ENCODE peak calls at places on chromosomes 12 and 14, in ten cellular contexts. One of them, this sample, is unnamed.

GRCh38 chr12:45615268-45615667 is 114.2 kb upstream of the ARID2 start:
- DNase-seq in OCI-LY7: no peak
- DNase-seq in esophagus squamous epithelium: no peak
- DNase-seq in lower leg skin: no peak
- DNase-seq in tibial artery: no peak
- DNase-seq in astrocyte: peak; percentile 71
- DNase-seq in mucosa of descending colon: no peak
- DNase-seq in WERI-Rb-1: no peak
- DNase-seq in cardiac fibroblast: peak; percentile 69
- DNase-seq in omental fat pad: no peak
- DNase-seq in this sample: no peak

GRCh38 chr12:56932867-56933266 is 1.3 kb downstream of the SDR9C7 start:
- DNase-seq in lower leg skin: peak; percentile 65
- DNase-seq in WERI-Rb-1: no peak
- DNase-seq in mucosa of descending colon: peak; percentile 14
- DNase-seq in tibial artery: no peak
- DNase-seq in omental fat pad: no peak
- DNase-seq in astrocyte: no peak
- DNase-seq in OCI-LY7: no peak
- DNase-seq in esophagus squamous epithelium: no peak
- DNase-seq in cardiac fibroblast: no peak
- DNase-seq in this sample: no peak

GRCh38 chr12:55548756-55549155 is 646 bp upstream of the OR6C4 start:
- DNase-seq in cardiac fibroblast: no peak
- DNase-seq in esophagus squamous epithelium: no peak
- DNase-seq in OCI-LY7: no peak
- DNase-seq in astrocyte: no peak
- DNase-seq in WERI-Rb-1: no peak
- DNase-seq in mucosa of descending colon: no peak
- DNase-seq in tibial artery: no peak
- DNase-seq in lower leg skin: no peak
- DNase-seq in omental fat pad: no peak
- DNase-seq in this sample: no peak

GRCh38 chr12:42446761-42447160 is 120.8 kb downstream of the PPHLN1 start:
- DNase-seq in tibial artery: no peak
- DNase-seq in OCI-LY7: no peak
- DNase-seq in cardiac fibroblast: no peak
- DNase-seq in astrocyte: peak; percentile 52
- DNase-seq in omental fat pad: no peak
- DNase-seq in lower leg skin: no peak
- DNase-seq in esophagus squamous epithelium: no peak
- DNase-seq in WERI-Rb-1: no peak
- DNase-seq in mucosa of descending colon: no peak
- DNase-seq in this sample: no peak

GRCh38 chr14:65238456-65238855 is 136.1 kb upstream of the MAX start:
- DNase-seq in WERI-Rb-1: no peak
- DNase-seq in mucosa of descending colon: no peak
- DNase-seq in cardiac fibroblast: peak; percentile 94
- DNase-seq in esophagus squamous epithelium: no peak
- DNase-seq in astrocyte: peak; percentile 91
- DNase-seq in omental fat pad: no peak
- DNase-seq in tibial artery: peak; percentile 13
- DNase-seq in lower leg skin: no peak
- DNase-seq in OCI-LY7: no peak
- DNase-seq in this sample: no peak

GRCh38 chr14:78023112-78023511 is 147.1 kb upstream of the NRXN3 start:
- DNase-seq in tibial artery: no peak
- DNase-seq in lower leg skin: no peak
- DNase-seq in WERI-Rb-1: no peak
- DNase-seq in cardiac fibroblast: no peak
- DNase-seq in omental fat pad: no peak
- DNase-seq in mucosa of descending colon: no peak
- DNase-seq in OCI-LY7: no peak
- DNase-seq in astrocyte: no peak
- DNase-seq in esophagus squamous epithelium: no peak
- DNase-seq in this sample: no peak

GRCh38 chr12:56358836-56359532 is 923 bp downstream of the STAT2 start:
- DNase-seq in tibial artery: no peak
- DNase-seq in WERI-Rb-1: no peak
- DNase-seq in astrocyte: peak; percentile 81
- DNase-seq in cardiac fibroblast: peak; percentile 88
- DNase-seq in mucosa of descending colon: peak; percentile 23
- DNase-seq in lower leg skin: peak; percentile 58
- DNase-seq in omental fat pad: no peak
- DNase-seq in OCI-LY7: peak; percentile 40
- DNase-seq in esophagus squamous epithelium: no peak
- DNase-seq in this sample: no peak

GRCh38 chr12:85835417-85835809 is 796 bp downstream of the RASSF9 start:
- DNase-seq in tibial artery: no peak
- DNase-seq in cardiac fibroblast: peak; percentile 30
- DNase-seq in lower leg skin: no peak
- DNase-seq in mucosa of descending colon: no peak
- DNase-seq in astrocyte: peak; percentile 43
- DNase-seq in OCI-LY7: no peak
- DNase-seq in WERI-Rb-1: no peak
- DNase-seq in omental fat pad: no peak
- DNase-seq in esophagus squamous epithelium: no peak
- DNase-seq in this sample: no peak

GRCh38 chr14:64831419-64831818 is 48.3 kb downstream of the SPTB start:
- DNase-seq in esophagus squamous epithelium: no peak
- DNase-seq in omental fat pad: no peak
- DNase-seq in cardiac fibroblast: no peak
- DNase-seq in astrocyte: no peak
- DNase-seq in WERI-Rb-1: no peak
- DNase-seq in mucosa of descending colon: no peak
- DNase-seq in tibial artery: no peak
- DNase-seq in OCI-LY7: no peak
- DNase-seq in lower leg skin: no peak
- DNase-seq in this sample: no peak

GRCh38 chr12:109433618-109434017 is 43.5 kb downstream of the KCTD10 start:
- DNase-seq in omental fat pad: no peak
- DNase-seq in mucosa of descending colon: no peak
- DNase-seq in OCI-LY7: no peak
- DNase-seq in WERI-Rb-1: peak; percentile 33
- DNase-seq in tibial artery: no peak
- DNase-seq in esophagus squamous epithelium: no peak
- DNase-seq in cardiac fibroblast: no peak
- DNase-seq in astrocyte: no peak
- DNase-seq in lower leg skin: no peak
- DNase-seq in this sample: no peak
- TF ChIP-seq CTCF in omental fat pad: no peak
- TF ChIP-seq CTCF in mucosa of descending colon: no peak
- TF ChIP-seq CTCF in OCI-LY7: peak; percentile 41
- TF ChIP-seq CTCF in WERI-Rb-1: peak; percentile 75
- TF ChIP-seq CTCF in tibial artery: peak; percentile 27
- TF ChIP-seq CTCF in esophagus squamous epithelium: no peak
- TF ChIP-seq CTCF in cardiac fibroblast: peak; percentile 53
- TF ChIP-seq CTCF in astrocyte: no peak
- TF ChIP-seq CTCF in lower leg skin: no peak
- TF ChIP-seq CTCF in this sample: peak; percentile 36

GRCh38 chr14:69711065-69711464 is 55.9 kb upstream of the SRSF5 start:
- DNase-seq in astrocyte: no peak
- DNase-seq in WERI-Rb-1: peak; percentile 96
- DNase-seq in OCI-LY7: no peak
- DNase-seq in omental fat pad: no peak
- DNase-seq in mucosa of descending colon: peak; percentile 83
- DNase-seq in cardiac fibroblast: no peak
- DNase-seq in esophagus squamous epithelium: no peak
- DNase-seq in tibial artery: no peak
- DNase-seq in lower leg skin: no peak
- DNase-seq in this sample: no peak

GRCh38 chr14:69711471-69712216 is 55.3 kb upstream of the SRSF5 start:
- DNase-seq in lower leg skin: no peak
- DNase-seq in esophagus squamous epithelium: no peak
- DNase-seq in cardiac fibroblast: no peak
- DNase-seq in WERI-Rb-1: no peak
- DNase-seq in astrocyte: no peak
- DNase-seq in mucosa of descending colon: no peak
- DNase-seq in OCI-LY7: no peak
- DNase-seq in omental fat pad: no peak
- DNase-seq in tibial artery: peak; percentile 78
- DNase-seq in this sample: no peak

GRCh38 chr14:69710378-69710777 is 56.6 kb upstream of the SRSF5 start:
- DNase-seq in omental fat pad: no peak
- DNase-seq in WERI-Rb-1: peak; percentile 57
- DNase-seq in mucosa of descending colon: no peak
- DNase-seq in OCI-LY7: no peak
- DNase-seq in esophagus squamous epithelium: no peak
- DNase-seq in tibial artery: no peak
- DNase-seq in lower leg skin: no peak
- DNase-seq in astrocyte: no peak
- DNase-seq in cardiac fibroblast: no peak
- DNase-seq in this sample: no peak

GRCh38 chr14:69708049-69708448 is 58.9 kb upstream of the SRSF5 start:
- DNase-seq in mucosa of descending colon: no peak
- DNase-seq in cardiac fibroblast: no peak
- DNase-seq in esophagus squamous epithelium: no peak
- DNase-seq in tibial artery: no peak
- DNase-seq in lower leg skin: no peak
- DNase-seq in OCI-LY7: peak; percentile 49
- DNase-seq in omental fat pad: no peak
- DNase-seq in astrocyte: no peak
- DNase-seq in WERI-Rb-1: no peak
- DNase-seq in this sample: no peak

DNA sequence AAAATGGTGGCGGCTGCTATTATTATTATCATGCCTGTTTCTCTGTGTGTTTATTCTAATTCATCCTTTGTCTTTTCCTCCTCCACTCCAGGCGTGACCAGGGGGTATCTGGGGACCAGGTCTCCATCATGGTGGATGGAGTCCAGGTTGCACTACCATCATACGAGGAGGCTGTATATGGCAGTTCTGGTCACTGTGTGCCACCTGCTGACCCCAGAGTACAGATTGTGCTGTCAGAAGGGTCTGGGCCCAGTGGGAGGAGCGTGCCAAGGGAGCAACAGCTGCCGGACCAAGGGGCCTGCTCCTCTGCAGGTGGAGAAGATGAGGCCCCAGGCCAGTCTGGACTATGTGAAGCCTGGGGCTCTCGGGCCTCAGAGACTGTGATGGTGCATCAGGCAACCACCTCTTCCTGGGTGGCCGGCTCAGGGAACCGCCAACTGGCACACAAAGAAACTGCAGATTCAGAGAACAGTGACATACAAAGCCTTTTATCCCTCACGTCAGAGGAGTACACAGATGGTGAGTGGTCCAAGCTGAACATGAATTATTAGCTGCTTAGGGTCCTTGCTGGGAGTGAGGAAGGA is 58.3 kb upstream of the SRSF5 start:
- DNase-seq in cardiac fibroblast: no peak
- DNase-seq in tibial artery: no peak
- DNase-seq in mucosa of descending colon: peak; percentile 35
- DNase-seq in OCI-LY7: peak; percentile 71
- DNase-seq in astrocyte: no peak
- DNase-seq in omental fat pad: no peak
- DNase-seq in lower leg skin: no peak
- DNase-seq in esophagus squamous epithelium: no peak
- DNase-seq in WERI-Rb-1: peak; percentile 90
- DNase-seq in this sample: no peak
- TF ChIP-seq CTCF in cardiac fibroblast: peak; percentile 24
- TF ChIP-seq CTCF in tibial artery: no peak
- TF ChIP-seq CTCF in mucosa of descending colon: no peak
- TF ChIP-seq CTCF in OCI-LY7: peak; percentile 76
- TF ChIP-seq CTCF in astrocyte: peak; percentile 32
- TF ChIP-seq CTCF in omental fat pad: no peak
- TF ChIP-seq CTCF in lower leg skin: no peak
- TF ChIP-seq CTCF in esophagus squamous epithelium: no peak
- TF ChIP-seq CTCF in WERI-Rb-1: peak; percentile 77
- TF ChIP-seq CTCF in this sample: no peak

GRCh38 chr14:92380582-92380981 is 57.6 kb downstream of the SLC24A4 start:
- DNase-seq in OCI-LY7: no peak
- DNase-seq in WERI-Rb-1: no peak
- DNase-seq in lower leg skin: no peak
- DNase-seq in esophagus squamous epithelium: no peak
- DNase-seq in astrocyte: no peak
- DNase-seq in tibial artery: no peak
- DNase-seq in omental fat pad: no peak
- DNase-seq in cardiac fibroblast: no peak
- DNase-seq in mucosa of descending colon: no peak
- DNase-seq in this sample: no peak

GRCh38 chr14:92384461-92385133 is 61.6 kb downstream of the SLC24A4 start:
- DNase-seq in WERI-Rb-1: no peak
- DNase-seq in esophagus squamous epithelium: no peak
- DNase-seq in astrocyte: no peak
- DNase-seq in OCI-LY7: no peak
- DNase-seq in cardiac fibroblast: no peak
- DNase-seq in mucosa of descending colon: no peak
- DNase-seq in omental fat pad: no peak
- DNase-seq in lower leg skin: no peak
- DNase-seq in tibial artery: no peak
- DNase-seq in this sample: no peak

GRCh38 chr14:92380131-92380530 is 57.2 kb downstream of the SLC24A4 start:
- DNase-seq in WERI-Rb-1: peak; percentile 74
- DNase-seq in astrocyte: no peak
- DNase-seq in cardiac fibroblast: no peak
- DNase-seq in esophagus squamous epithelium: no peak
- DNase-seq in tibial artery: no peak
- DNase-seq in lower leg skin: no peak
- DNase-seq in mucosa of descending colon: no peak
- DNase-seq in omental fat pad: no peak
- DNase-seq in OCI-LY7: no peak
- DNase-seq in this sample: no peak

GRCh38 chr14:92385561-92385960 is 62.6 kb downstream of the SLC24A4 start:
- DNase-seq in omental fat pad: no peak
- DNase-seq in esophagus squamous epithelium: no peak
- DNase-seq in lower leg skin: no peak
- DNase-seq in tibial artery: no peak
- DNase-seq in mucosa of descending colon: no peak
- DNase-seq in WERI-Rb-1: peak; percentile 88
- DNase-seq in cardiac fibroblast: no peak
- DNase-seq in astrocyte: no peak
- DNase-seq in OCI-LY7: no peak
- DNase-seq in this sample: no peak

GRCh38 chr14:92382677-92383076 is 59.7 kb downstream of the SLC24A4 start:
- DNase-seq in tibial artery: no peak
- DNase-seq in lower leg skin: no peak
- DNase-seq in esophagus squamous epithelium: no peak
- DNase-seq in astrocyte: no peak
- DNase-seq in OCI-LY7: no peak
- DNase-seq in omental fat pad: no peak
- DNase-seq in cardiac fibroblast: peak; percentile 8
- DNase-seq in WERI-Rb-1: no peak
- DNase-seq in mucosa of descending colon: peak; percentile 10
- DNase-seq in this sample: no peak
- TF ChIP-seq CTCF in tibial artery: peak; percentile 19
- TF ChIP-seq CTCF in lower leg skin: no peak
- TF ChIP-seq CTCF in esophagus squamous epithelium: no peak
- TF ChIP-seq CTCF in astrocyte: no peak
- TF ChIP-seq CTCF in OCI-LY7: peak; percentile 45
- TF ChIP-seq CTCF in omental fat pad: no peak
- TF ChIP-seq CTCF in cardiac fibroblast: peak; percentile 15
- TF ChIP-seq CTCF in WERI-Rb-1: peak; percentile 63
- TF ChIP-seq CTCF in mucosa of descending colon: no peak
- TF ChIP-seq CTCF in this sample: peak; percentile 66

DNA sequence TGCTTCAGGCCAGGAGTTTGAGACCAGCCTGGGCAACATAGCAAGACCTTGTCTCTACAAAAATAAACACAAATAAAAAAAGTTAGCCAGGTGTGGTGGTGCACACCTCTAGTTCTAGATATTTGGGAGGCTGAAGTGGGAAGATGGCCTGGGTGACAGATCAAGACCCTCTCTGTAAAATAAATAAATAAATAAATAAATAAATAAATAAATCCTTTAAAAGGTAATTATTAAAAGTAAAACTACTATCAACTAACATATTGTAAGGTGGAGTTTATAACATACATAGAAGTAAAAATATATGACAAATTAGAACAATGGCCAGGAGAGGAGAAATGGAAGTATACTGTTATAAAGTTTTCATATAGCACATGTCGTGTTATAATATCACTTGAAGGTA is 33.3 kb upstream of the CLMN start:
- DNase-seq in cardiac fibroblast: no peak
- DNase-seq in mucosa of descending colon: no peak
- DNase-seq in OCI-LY7: no peak
- DNase-seq in WERI-Rb-1: no peak
- DNase-seq in lower leg skin: no peak
- DNase-seq in astrocyte: no peak
- DNase-seq in omental fat pad: no peak
- DNase-seq in tibial artery: no peak
- DNase-seq in esophagus squamous epithelium: no peak
- DNase-seq in this sample: no peak
- TF ChIP-seq CTCF in cardiac fibroblast: no peak
- TF ChIP-seq CTCF in mucosa of descending colon: no peak
- TF ChIP-seq CTCF in OCI-LY7: no peak
- TF ChIP-seq CTCF in WERI-Rb-1: no peak
- TF ChIP-seq CTCF in lower leg skin: no peak
- TF ChIP-seq CTCF in astrocyte: no peak
- TF ChIP-seq CTCF in omental fat pad: no peak
- TF ChIP-seq CTCF in tibial artery: no peak
- TF ChIP-seq CTCF in esophagus squamous epithelium: no peak
- TF ChIP-seq CTCF in this sample: no peak

This sample was measured in thoracic aorta.